ENCODE peak calls at places on chromosomes 16 and 17, in nine cellular contexts. T, N, H, O, C, W, Q, D and Z are unnamed samples. For H3K4me1, the result is how much of the 10 kb centered on the place peaks cover.

GRCh38 chr17:42676424-42677011 is at the start of gene PLEKHH3:
- DNase-seq in T (peak), N (no peak), H (no peak), O (no peak), C (no peak), W (no peak), Q (no peak), D (no peak), Z (no peak)

GRCh38 chr16:9075299-9076071 is 16.0 kb upstream of the HAPSTR1 start:
- DNase-seq in T (no peak), N (no peak), H (no peak), O (no peak), C (no peak), W (no peak), Q (no peak), D (no peak), Z (no peak)

GRCh38 chr17:7633093-7633492 is 3.2 kb downstream of the SHBG start:
- DNase-seq in T (no peak), N (no peak), H (peak), O (no peak), C (peak), W (no peak), Q (no peak), D (no peak), Z (no peak)

GRCh38 chr17:32256012-32256694 is 9.5 kb upstream of the RHBDL3 start:
- DNase-seq in T (no peak), N (no peak), H (no peak), O (no peak), C (no peak), W (no peak), Q (peak), D (peak), Z (no peak)

GRCh38 chr16:86061318-86061695 is 162.3 kb downstream of the IRF8 start:
- DNase-seq in T (no peak), N (no peak), H (no peak), O (no peak), C (no peak), W (no peak), Q (no peak), D (no peak), Z (no peak)

GRCh38 chr17:18950944-18951905 is 740 bp upstream of the SLC5A10 start:
- DNase-seq in T (no peak), N (no peak), H (no peak), O (no peak), C (no peak), W (no peak), Q (peak), D (peak), Z (no peak)

GRCh38 chr16:14101415-14101814 is 30.3 kb downstream of the MRTFB start:
- DNase-seq in T (no peak), N (no peak), H (no peak), O (no peak), C (no peak), W (peak), Q (no peak), D (no peak), Z (no peak)

GRCh38 chr17:19331134-19331533 is 31.4 kb downstream of the B9D1 start:
- DNase-seq in T (no peak), N (no peak), H (no peak), O (no peak), C (no peak), W (peak), Q (no peak), D (no peak), Z (no peak)

GRCh38 chr17:50130778-50131317 is 888 bp upstream of the SAMD14 start:
- DNase-seq in T (no peak), N (peak), H (peak), O (no peak), C (peak), W (no peak), Q (no peak), D (no peak), Z (no peak)

GRCh38 chr17:57302690-57303089 is 46.4 kb downstream of the MSI2 start:
- DNase-seq in T (no peak), N (no peak), H (no peak), O (no peak), C (no peak), W (no peak), Q (no peak), D (no peak), Z (no peak)

GRCh38 chr17:82931696-82932060 is 91.9 kb upstream of the ZNF750 start:
- DNase-seq in T (peak), N (peak), H (no peak), O (no peak), C (no peak), W (peak), Q (peak), D (peak), Z (peak)

GRCh38 chr16:80744856-80745255 is 59.5 kb downstream of the CDYL2 start:
- DNase-seq in T (no peak), N (no peak), H (no peak), O (no peak), C (no peak), W (no peak), Q (no peak), D (no peak), Z (no peak)

GRCh38 chr17:81684442-81684911 is 666 bp downstream of the HGS start:
- DNase-seq in T (no peak), N (no peak), H (no peak), O (no peak), C (no peak), W (no peak), Q (no peak), D (no peak), Z (no peak)

GRCh38 chr16:47774661-47775060 is 313.5 kb downstream of the PHKB start:
- DNase-seq in T (peak), N (no peak), H (peak), O (no peak), C (peak), W (peak), Q (no peak), D (no peak), Z (no peak)

GRCh38 chr16:138049-138417 is 440 bp downstream of the NPRL3 start:
- DNase-seq in T (no peak), N (peak), H (peak), O (peak), C (no peak), W (peak), Q (peak), D (peak), Z (peak)

GRCh38 chr16:30761427-30761927 is 385 bp downstream of the CFAP119 start:
- DNase-seq in T (peak), N (peak), H (peak), O (peak), C (no peak), W (peak), Q (no peak), D (peak), Z (peak)

GRCh38 chr16:88727871-88728270 is 21.6 kb downstream of the CTU2 start:
- DNase-seq in T (no peak), N (no peak), H (no peak), O (no peak), C (no peak), W (no peak), Q (no peak), D (no peak), Z (no peak)

GRCh38 chr16:68275611-68276191 is 11.4 kb downstream of the SLC7A6 start:
- DNase-seq in T (peak), N (no peak), H (no peak), O (peak), C (no peak), W (no peak), Q (no peak), D (no peak), Z (no peak)
- H3K4me1 ChIP-seq in T (under half), N (half or more), H (under half), O (half or more), C (under half), W (under half), Q (under half), D (under half), Z (under half)

GRCh38 chr16:74699666-74700065 is 996 bp downstream of the MLKL start:
- DNase-seq in T (no peak), N (no peak), H (no peak), O (no peak), C (peak), W (no peak), Q (no peak), D (no peak), Z (no peak)

GRCh38 chr16:74698220-74698619 is 2.4 kb downstream of the MLKL start:
- DNase-seq in T (peak), N (no peak), H (no peak), O (no peak), C (no peak), W (no peak), Q (no peak), D (no peak), Z (no peak)

GRCh38 chr16:74695450-74696422 is 4.9 kb downstream of the MLKL start:
- DNase-seq in T (peak), N (peak), H (peak), O (peak), C (peak), W (peak), Q (peak), D (peak), Z (peak)

DNA sequence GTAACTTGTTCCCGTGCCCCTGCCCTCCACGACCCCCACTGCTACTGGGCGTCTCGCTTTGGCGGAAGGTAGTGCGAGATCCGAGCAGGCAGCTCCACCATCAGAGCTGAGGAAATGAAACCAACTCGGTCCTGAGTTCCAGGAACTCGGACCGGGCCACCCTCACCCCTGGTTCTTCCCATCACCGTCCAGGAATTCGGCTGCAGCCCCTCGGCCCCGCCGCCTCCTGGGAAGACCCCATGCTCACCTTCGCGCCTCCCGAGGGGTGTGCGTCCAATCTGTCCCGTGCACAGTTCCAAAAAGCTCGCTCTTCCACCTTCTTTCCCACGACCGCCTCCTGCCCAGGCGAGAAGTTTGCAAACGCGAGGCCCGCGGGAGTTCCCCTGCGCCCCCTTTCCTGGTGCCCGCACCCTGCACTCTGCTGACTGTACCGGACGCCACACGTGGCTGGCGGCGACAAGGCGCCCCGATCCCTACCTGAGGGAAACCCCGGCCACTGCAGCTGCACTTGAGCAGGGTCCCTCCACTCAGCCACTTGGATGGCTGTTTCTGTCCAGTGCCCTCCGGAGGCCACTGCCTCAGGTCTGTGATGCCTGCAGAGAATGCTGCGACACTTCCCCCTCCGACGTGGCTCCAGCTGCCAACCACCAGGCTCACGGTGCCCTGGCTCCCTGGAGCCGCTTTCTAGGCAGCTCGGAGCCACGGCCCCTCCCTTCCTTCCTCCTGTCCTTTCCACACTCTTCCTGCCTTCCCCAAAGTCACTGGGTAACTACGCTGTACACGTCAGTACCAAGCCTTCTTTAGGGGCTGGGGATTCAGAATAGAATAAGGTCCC is at the start of gene MLKL:
- DNase-seq in T (peak), N (peak), H (peak), O (peak), C (peak), W (peak), Q (peak), D (peak), Z (peak)
- H3K4me1 ChIP-seq in T (under half), N (under half), H (under half), O (under half), C (under half), W (under half), Q (under half), D (under half), Z (under half)

DNA sequence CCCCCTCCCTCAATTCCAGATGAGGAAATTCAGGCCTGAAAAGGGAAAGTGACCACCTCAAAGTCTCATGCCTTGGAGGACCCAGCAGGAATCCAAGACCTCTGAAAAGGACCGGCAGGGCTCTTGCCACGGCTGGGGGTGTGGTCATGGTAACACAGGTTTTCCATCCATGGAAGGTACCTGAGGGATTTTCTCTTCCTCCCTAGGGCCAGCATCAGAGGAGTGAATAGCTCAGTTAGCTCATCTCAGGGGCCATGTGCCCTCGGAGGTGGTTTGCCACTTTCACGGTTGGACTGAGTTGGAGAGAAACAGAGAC is 1.3 kb downstream of the CIITA start:
- DNase-seq in T (no peak), N (no peak), H (no peak), O (no peak), C (no peak), W (no peak), Q (no peak), D (no peak), Z (no peak)
- H3K4me1 ChIP-seq in T (under half), N (under half), H (under half), O (under half), C (under half), W (under half), Q (under half), D (under half), Z (under half)

DNA sequence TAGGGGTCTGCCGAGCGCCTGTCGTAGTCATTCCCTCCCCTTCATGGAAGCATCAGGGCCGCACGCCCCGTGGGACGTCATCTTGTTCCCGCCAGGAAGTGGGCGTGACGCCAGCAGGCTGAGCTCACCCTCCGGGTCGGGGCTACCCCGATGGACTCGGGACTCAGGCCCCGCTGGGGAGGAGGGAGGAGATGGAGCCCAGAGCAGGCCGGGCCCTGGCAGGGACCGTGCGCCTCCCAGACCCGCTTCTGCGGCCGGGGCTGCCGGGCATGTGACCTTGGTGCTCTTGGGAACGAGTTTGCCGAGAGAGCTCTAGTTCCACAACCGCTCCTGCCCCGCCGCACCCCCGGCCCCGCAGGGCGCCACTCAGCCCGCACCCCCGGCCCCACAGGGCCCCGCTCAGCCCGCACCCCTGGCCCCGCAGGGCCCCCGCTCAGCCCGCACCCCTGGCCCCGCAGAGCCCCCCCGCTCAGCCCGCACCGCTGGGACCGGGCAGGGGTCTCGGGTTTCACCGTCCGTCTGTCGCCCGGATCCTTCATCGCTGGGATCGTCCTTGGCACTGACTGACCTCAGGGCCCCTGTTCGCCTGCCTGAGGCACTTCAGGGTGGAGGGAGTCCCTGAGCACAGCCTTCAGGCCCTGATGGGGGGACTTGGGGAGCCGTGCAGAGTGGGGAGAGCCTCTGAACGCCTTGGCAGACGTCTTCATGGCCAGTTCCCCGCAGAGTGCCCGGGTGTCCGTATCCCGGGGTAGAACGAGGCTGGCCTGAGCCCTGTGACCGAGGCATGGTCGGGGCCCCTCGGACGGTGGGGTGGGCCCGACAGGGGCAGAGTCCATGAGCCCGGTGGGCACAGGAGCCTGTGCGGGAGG is 5.8 kb downstream of the CACNA1H start:
- DNase-seq in T (no peak), N (peak), H (no peak), O (no peak), C (no peak), W (peak), Q (peak), D (peak), Z (peak)
- H3K4me1 ChIP-seq in T (under half), N (under half), H (under half), O (under half), C (under half), W (under half), Q (under half), D (half or more), Z (under half)

GRCh38 chr16:2028146-2028545 is 1.4 kb downstream of the NHERF2 start:
- DNase-seq in T (no peak), N (no peak), H (no peak), O (no peak), C (no peak), W (no peak), Q (no peak), D (no peak), Z (no peak)

GRCh38 chr16:2028620-2029220 is 2.0 kb downstream of the NHERF2 start:
- DNase-seq in T (no peak), N (no peak), H (no peak), O (no peak), C (no peak), W (no peak), Q (no peak), D (no peak), Z (no peak)

GRCh38 chr16:2029350-2029749 is 2.6 kb downstream of the NHERF2 start:
- DNase-seq in T (no peak), N (no peak), H (no peak), O (no peak), C (no peak), W (no peak), Q (no peak), D (no peak), Z (no peak)

GRCh38 chr16:2031081-2031577 is 4.4 kb downstream of the NHERF2 start:
- DNase-seq in T (no peak), N (peak), H (no peak), O (no peak), C (no peak), W (no peak), Q (no peak), D (no peak), Z (no peak)

DNA sequence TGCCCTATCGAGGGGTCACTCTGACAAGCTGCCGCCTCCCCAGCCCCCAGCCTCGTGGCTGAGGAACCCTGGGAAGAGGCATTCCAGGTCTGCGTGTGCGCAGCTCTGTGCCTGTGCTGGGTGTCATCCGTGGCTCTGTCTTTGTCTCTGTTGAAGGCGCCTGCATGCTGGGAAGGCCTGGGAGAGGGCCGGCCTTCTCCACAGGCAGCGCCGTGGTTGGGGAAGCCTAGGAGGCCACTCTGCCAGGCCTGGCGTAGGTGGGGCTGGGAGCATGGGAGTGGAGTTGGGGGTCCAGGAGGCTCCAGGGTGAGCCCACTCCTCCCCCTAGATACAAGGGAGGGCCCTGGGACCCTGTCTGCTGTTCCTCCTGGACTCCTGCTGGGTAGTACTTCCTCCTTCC is 3.3 kb downstream of the NHERF2 start:
- DNase-seq in T (no peak), N (no peak), H (no peak), O (no peak), C (no peak), W (no peak), Q (no peak), D (no peak), Z (no peak)
- H3K4me1 ChIP-seq in T (under half), N (under half), H (under half), O (under half), C (under half), W (under half), Q (under half), D (under half), Z (under half)